ENCODE peak calls at places on chromosome X, in seven cellular contexts. Y, V, R, T, P, N and L are unnamed samples.

GRCh38 chrX:53133400-53133799 is 39.5 kb downstream of the KANTR start:
- DNase-seq in Y (no peak), V (no peak), R (no peak), T (no peak), P (no peak), N (no peak), L (no peak)

GRCh38 chrX:97539970-97540519 is 656.3 kb downstream of the RPA4 start:
- DNase-seq in Y (peak; percentile 8), V (no peak), R (no peak), T (no peak), P (no peak), N (no peak), L (no peak)

GRCh38 chrX:15497865-15498264 is 2.7 kb upstream of the BMX start:
- DNase-seq in Y (peak; percentile 36), V (peak; percentile 61), R (no peak), T (peak; percentile 16), P (peak; percentile 16), N (no peak), L (peak; percentile 28)

GRCh38 chrX:43269201-43269600 is 386.9 kb upstream of the MAOA start:
- DNase-seq in Y (no peak), V (no peak), R (no peak), T (no peak), P (no peak), N (no peak), L (no peak)

GRCh38 chrX:68238568-68238967 is 194.7 kb downstream of the OPHN1 start:
- DNase-seq in Y (peak; percentile 7), V (no peak), R (no peak), T (no peak), P (no peak), N (no peak), L (no peak)

GRCh38 chrX:127112726-127113125 is 293.2 kb downstream of the PRR32 start:
- DNase-seq in Y (no peak), V (no peak), R (no peak), T (no peak), P (no peak), N (no peak), L (no peak)

GRCh38 chrX:2898861-2899512 is 30.2 kb downstream of the ARSD start:
- DNase-seq in Y (no peak), V (peak; percentile 76), R (no peak), T (no peak), P (no peak), N (no peak), L (no peak)

GRCh38 chrX:133726211-133726630 is 259.2 kb downstream of the GPC3 start:
- DNase-seq in Y (peak; percentile 61), V (no peak), R (no peak), T (no peak), P (no peak), N (no peak), L (no peak)

GRCh38 chrX:30918480-30918879 is 29.4 kb upstream of the TAB3 start:
- DNase-seq in Y (no peak), V (no peak), R (no peak), T (no peak), P (no peak), N (no peak), L (no peak)

GRCh38 chrX:129665916-129666644 is 11.3 kb upstream of the APLN start:
- DNase-seq in Y (peak; percentile 83), V (no peak), R (peak; percentile 60), T (no peak), P (no peak), N (no peak), L (no peak)

GRCh38 chrX:39674771-39675553 is 422.8 kb downstream of the BCOR start:
- DNase-seq in Y (no peak), V (no peak), R (no peak), T (no peak), P (no peak), N (no peak), L (no peak)

GRCh38 chrX:104039689-104040505 is at the start of gene H2BW2:
- DNase-seq in Y (no peak), V (no peak), R (no peak), T (no peak), P (no peak), N (no peak), L (no peak)
- H3K27me3 ChIP-seq in Y (no peaks in the 10 kb centered on the region), V (no peaks in the 10 kb centered on the region), R (no peaks in the 10 kb centered on the region), T (no peaks in the 10 kb centered on the region), P (no peaks in the 10 kb centered on the region), N (no peaks in the 10 kb centered on the region), L (no peaks in the 10 kb centered on the region)

DNA sequence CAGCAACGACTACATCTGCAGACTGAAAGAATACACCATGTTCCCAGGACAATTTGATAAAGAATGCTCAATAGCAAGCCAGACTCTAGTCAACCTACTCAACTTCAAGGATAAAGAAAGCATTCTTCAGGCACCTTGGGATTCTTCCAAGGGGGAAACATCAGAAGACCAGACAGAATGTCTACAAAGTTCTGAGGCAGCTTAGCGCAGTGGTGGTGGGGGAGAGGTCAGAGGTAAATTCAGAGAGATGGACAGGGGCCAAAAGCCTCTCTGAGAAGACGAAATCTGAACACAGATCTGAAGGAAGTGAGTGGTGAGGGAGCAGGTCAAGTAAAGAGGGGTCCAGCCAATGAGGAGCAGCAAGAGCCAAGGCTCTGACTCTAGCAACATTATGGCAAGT is 27.6 kb upstream of the IRAK1 start:
- DNase-seq in Y (no peak), V (no peak), R (no peak), T (no peak), P (no peak), N (no peak), L (no peak)
- H3K4me1 ChIP-seq in Y (peaks cover 53% of the 10 kb centered on the region), V (peaks cover 46% of the 10 kb centered on the region), R (no peaks in the 10 kb centered on the region), T (peaks cover 97% of the 10 kb centered on the region), P (no peaks in the 10 kb centered on the region), N (peaks cover 54% of the 10 kb centered on the region), L (peaks cover 15% of the 10 kb centered on the region)

GRCh38 chrX:50073601-50074000 is 127.2 kb downstream of the AKAP4 start:
- DNase-seq in Y (no peak), V (no peak), R (no peak), T (no peak), P (no peak), N (no peak), L (no peak)
- H3K27me3 ChIP-seq in Y (no peaks in the 10 kb centered on the region), V (no peaks in the 10 kb centered on the region), R (no peaks in the 10 kb centered on the region), T (no peaks in the 10 kb centered on the region), P (no peaks in the 10 kb centered on the region), N (no peaks in the 10 kb centered on the region), L (no peaks in the 10 kb centered on the region)

DNA sequence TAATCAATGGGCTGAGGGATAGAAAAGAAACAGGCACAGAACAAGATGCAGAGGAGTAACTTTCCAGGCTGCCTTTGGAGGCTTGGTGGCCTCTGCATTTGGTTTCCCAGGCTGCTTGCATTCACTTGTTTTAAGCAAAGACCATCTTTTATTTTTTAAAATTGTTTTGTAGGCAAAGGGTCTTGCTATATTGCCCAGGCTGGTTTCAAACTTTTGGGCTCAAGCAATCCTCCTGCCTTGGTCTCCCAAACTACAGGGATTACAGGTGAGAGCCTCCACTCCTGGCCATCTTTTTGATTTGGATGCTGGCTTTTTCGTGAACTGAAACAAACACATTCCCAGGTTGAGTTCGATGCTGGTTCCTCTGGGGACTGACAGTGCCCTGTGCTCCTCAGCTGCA is 74.1 kb downstream of the SLC9A6 start:
- DNase-seq in Y (no peak), V (no peak), R (no peak), T (no peak), P (no peak), N (no peak), L (no peak)
- H3K4me1 ChIP-seq in Y (peaks cover 22% of the 10 kb centered on the region), V (no peaks in the 10 kb centered on the region), R (no peaks in the 10 kb centered on the region), T (peaks cover 4% of the 10 kb centered on the region), P (no peaks in the 10 kb centered on the region), N (no peaks in the 10 kb centered on the region), L (peaks cover 27% of the 10 kb centered on the region)